ENCODE peak calls at places on chromosomes 7 and 10, in four cellular contexts. F is dorsolateral prefrontal cortex, K is lower leg skin, V is BE2C. C is an unnamed sample.

GRCh38 chr7:155797262-155798250 is 14.7 kb downstream of the SHH start:
- DNase-seq in F (no peak), K (no peak), V (no peak), C (no peak)

GRCh38 chr10:130808686-130809085 is 502.8 kb downstream of the TCERG1L start:
- DNase-seq in F (no peak), K (no peak), V (no peak), C (no peak)

GRCh38 chr10:84213076-84213475 is 12.3 kb downstream of the LRIT2 start:
- DNase-seq in F (no peak), K (peak), V (no peak), C (no peak)

GRCh38 chr10:70742537-70743429 is 42.4 kb downstream of the TBATA start:
- DNase-seq in F (no peak), K (no peak), V (no peak), C (no peak)

GRCh38 chr10:131162866-131163265 is 148.7 kb downstream of the TCERG1L start:
- DNase-seq in F (peak), K (no peak), V (no peak), C (no peak)

GRCh38 chr10:49297818-49298665 is 928 bp upstream of the C10orf71 start:
- DNase-seq in F (no peak), K (no peak), V (no peak), C (no peak)

GRCh38 chr10:116026315-116026714 is 246.7 kb downstream of the GFRA1 start:
- DNase-seq in F (no peak), K (no peak), V (no peak), C (no peak)

GRCh38 chr7:20542594-20542993 is 72.9 kb upstream of the ABCB5 start:
- DNase-seq in F (no peak), K (no peak), V (peak), C (no peak)

GRCh38 chr10:133163889-133164815 is 4.1 kb downstream of the KNDC1 start:
- DNase-seq in F (peak), K (no peak), V (no peak), C (peak)

GRCh38 chr7:87047-87446 is 105.3 kb upstream of the FAM20C start:
- DNase-seq in F (no peak), K (no peak), V (no peak), C (no peak)

GRCh38 chr7:1144269-1144771 is 15.7 kb downstream of the ZFAND2A start:
- DNase-seq in F (peak), K (no peak), V (peak), C (no peak)

GRCh38 chr10:114477285-114477684 is 73.0 kb upstream of the AFAP1L2 start:
- DNase-seq in F (no peak), K (no peak), V (no peak), C (no peak)

GRCh38 chr10:89332092-89332633 is 4.4 kb downstream of the IFIT3 start:
- DNase-seq in F (no peak), K (no peak), V (no peak), C (no peak)

GRCh38 chr10:67004690-67005089 is 78.9 kb downstream of the LRRTM3 start:
- DNase-seq in F (no peak), K (no peak), V (no peak), C (no peak)

GRCh38 chr7:135355377-135356048 is 121.9 kb downstream of the STRA8 start:
- DNase-seq in F (no peak), K (no peak), V (no peak), C (no peak)

GRCh38 chr10:131930586-131931330 is 29.9 kb downstream of the PPP2R2D start:
- DNase-seq in F (no peak), K (no peak), V (no peak), C (no peak)

GRCh38 chr10:99331207-99331803 is 2.1 kb downstream of the CNNM1 start:
- DNase-seq in F (no peak), K (no peak), V (no peak), C (peak)

GRCh38 chr7:71511361-71511807 is 379.4 kb downstream of the GALNT17 start:
- DNase-seq in F (no peak), K (no peak), V (no peak), C (no peak)

GRCh38 chr10:90579602-90580242 is 278.1 kb downstream of the HTR7 start:
- DNase-seq in F (no peak), K (no peak), V (no peak), C (peak)

GRCh38 chr7:155885162-155886160 is 73.2 kb upstream of the SHH start:
- DNase-seq in F (peak), K (peak), V (no peak), C (no peak)

GRCh38 chr10:132605390-132605789 is 67.8 kb downstream of the INPP5A start:
- DNase-seq in F (no peak), K (peak), V (no peak), C (no peak)

C was measured in WERI-Rb-1.